ENCODE peak calls at places on chromosomes 12 and 14, in five cellular contexts. One of them, this sample, is unnamed.

GRCh38 chr12:101552277-101552676 is 42.5 kb upstream of the MYBPC1 start:
- DNase-seq in HepG2: no peak
- DNase-seq in K562: no peak
- DNase-seq in GM12878: no peak
- DNase-seq in H1: no peak
- DNase-seq in this sample: no peak

GRCh38 chr12:109626378-109627115 is 53.0 kb downstream of the MVK start:
- DNase-seq in K562: no peak
- DNase-seq in H1: no peak
- DNase-seq in HepG2: no peak
- DNase-seq in GM12878: no peak
- DNase-seq in this sample: no peak

GRCh38 chr12:46959484-46959883 is 119.9 kb upstream of the PCED1B start:
- DNase-seq in K562: no peak
- DNase-seq in GM12878: no peak
- DNase-seq in HepG2: no peak
- DNase-seq in H1: no peak
- DNase-seq in this sample: peak; percentile 65

GRCh38 chr14:62694075-62694474 is 351.2 kb downstream of the KCNH5 start:
- DNase-seq in K562: no peak
- DNase-seq in H1: no peak
- DNase-seq in GM12878: no peak
- DNase-seq in HepG2: no peak
- DNase-seq in this sample: no peak

GRCh38 chr12:128288896-128289295 is 21.9 kb downstream of the TMEM132C start:
- DNase-seq in K562: no peak
- DNase-seq in H1: no peak
- DNase-seq in GM12878: no peak
- DNase-seq in HepG2: no peak
- DNase-seq in this sample: no peak

GRCh38 chr14:95157987-95158712 is 821 bp upstream of the DICER1 start:
- DNase-seq in K562: peak; percentile 17
- DNase-seq in H1: no peak
- DNase-seq in GM12878: no peak
- DNase-seq in HepG2: peak; percentile 20
- DNase-seq in this sample: no peak

GRCh38 chr12:129520736-129521135 is 383.1 kb downstream of the TMEM132D start:
- DNase-seq in HepG2: no peak
- DNase-seq in GM12878: no peak
- DNase-seq in H1: no peak
- DNase-seq in K562: no peak
- DNase-seq in this sample: no peak

GRCh38 chr14:23174266-23174665 is 9.2 kb downstream of the SLC7A8 start:
- DNase-seq in H1: no peak
- DNase-seq in HepG2: no peak
- DNase-seq in K562: no peak
- DNase-seq in GM12878: no peak
- DNase-seq in this sample: no peak

GRCh38 chr14:67129768-67130167 is 59.5 kb upstream of the GARIN2 start:
- DNase-seq in HepG2: no peak
- DNase-seq in H1: no peak
- DNase-seq in GM12878: no peak
- DNase-seq in K562: no peak
- DNase-seq in this sample: no peak

GRCh38 chr14:93654599-93654998 is 133.7 kb downstream of the PRIMA1 start:
- DNase-seq in H1: no peak
- DNase-seq in K562: no peak
- DNase-seq in HepG2: no peak
- DNase-seq in GM12878: no peak
- DNase-seq in this sample: no peak

GRCh38 chr14:81940636-81941035 is 407.0 kb upstream of the SEL1L start:
- DNase-seq in K562: no peak
- DNase-seq in H1: no peak
- DNase-seq in HepG2: no peak
- DNase-seq in GM12878: no peak
- DNase-seq in this sample: no peak

GRCh38 chr14:105817971-105818711 is 291.8 kb downstream of the TMEM121 start:
- DNase-seq in GM12878: peak; percentile 71
- DNase-seq in HepG2: no peak
- DNase-seq in H1: no peak
- DNase-seq in K562: no peak
- DNase-seq in this sample: no peak

GRCh38 chr12:46473634-46474201 is 101.1 kb upstream of the SLC38A2 start:
- DNase-seq in HepG2: peak; percentile 95
- DNase-seq in H1: no peak
- DNase-seq in K562: no peak
- DNase-seq in GM12878: peak; percentile 51
- DNase-seq in this sample: peak; percentile 87

GRCh38 chr14:51604078-51604477 is 47.6 kb upstream of the FRMD6 start:
- DNase-seq in K562: no peak
- DNase-seq in HepG2: no peak
- DNase-seq in GM12878: no peak
- DNase-seq in H1: no peak
- DNase-seq in this sample: no peak

GRCh38 chr14:59576332-59577294 is at the start of gene CCDC175:
- DNase-seq in K562: peak; percentile 82
- DNase-seq in H1: peak; percentile 93
- DNase-seq in GM12878: peak; percentile 7
- DNase-seq in HepG2: peak; percentile 66
- DNase-seq in this sample: peak; percentile 60

GRCh38 chr14:96083667-96084320 is 44.6 kb downstream of the C14orf132 start:
- DNase-seq in K562: no peak
- DNase-seq in GM12878: no peak
- DNase-seq in H1: no peak
- DNase-seq in HepG2: no peak
- DNase-seq in this sample: no peak

GRCh38 chr14:51726166-51726899 is 74.6 kb downstream of the FRMD6 start:
- DNase-seq in HepG2: no peak
- DNase-seq in GM12878: no peak
- DNase-seq in K562: no peak
- DNase-seq in H1: no peak
- DNase-seq in this sample: no peak

GRCh38 chr14:81234268-81234667 is 13.5 kb upstream of the GTF2A1 start:
- DNase-seq in GM12878: no peak
- DNase-seq in H1: no peak
- DNase-seq in K562: no peak
- DNase-seq in HepG2: peak; percentile 12
- DNase-seq in this sample: no peak

GRCh38 chr12:13171921-13172859 is 24.3 kb upstream of the EMP1 start:
- DNase-seq in GM12878: no peak
- DNase-seq in K562: no peak
- DNase-seq in HepG2: no peak
- DNase-seq in H1: peak; percentile 35
- DNase-seq in this sample: no peak

GRCh38 chr14:81310606-81311005 is 89.5 kb downstream of the STON2 start:
- DNase-seq in H1: no peak
- DNase-seq in GM12878: no peak
- DNase-seq in K562: no peak
- DNase-seq in HepG2: no peak
- DNase-seq in this sample: no peak

GRCh38 chr14:96683575-96684289 is 113.5 kb upstream of the VRK1 start:
- DNase-seq in HepG2: no peak
- DNase-seq in GM12878: no peak
- DNase-seq in H1: no peak
- DNase-seq in K562: no peak
- DNase-seq in this sample: no peak

GRCh38 chr14:38197001-38197760 is 10.5 kb upstream of the SSTR1 start:
- DNase-seq in H1: no peak
- DNase-seq in K562: no peak
- DNase-seq in HepG2: no peak
- DNase-seq in GM12878: no peak
- DNase-seq in this sample: no peak

GRCh38 chr14:80519002-80519401 is 307.7 kb upstream of the DIO2 start:
- DNase-seq in GM12878: no peak
- DNase-seq in H1: no peak
- DNase-seq in K562: no peak
- DNase-seq in HepG2: no peak
- DNase-seq in this sample: no peak

GRCh38 chr12:15852383-15852782 is 29.8 kb upstream of the STRAP start:
- DNase-seq in HepG2: no peak
- DNase-seq in GM12878: no peak
- DNase-seq in K562: no peak
- DNase-seq in H1: no peak
- DNase-seq in this sample: no peak

GRCh38 chr14:94598816-94599655 is 13.2 kb upstream of the SERPINA3 start:
- DNase-seq in H1: no peak
- DNase-seq in GM12878: no peak
- DNase-seq in K562: no peak
- DNase-seq in HepG2: peak; percentile 100
- DNase-seq in this sample: peak; percentile 96

GRCh38 chr14:79629372-79629771 is 581.9 kb downstream of the DIO2 start:
- DNase-seq in H1: no peak
- DNase-seq in GM12878: no peak
- DNase-seq in K562: no peak
- DNase-seq in HepG2: no peak
- DNase-seq in this sample: no peak

GRCh38 chr14:75675265-75675960 is 14.4 kb downstream of the TTLL5 start:
- DNase-seq in K562: no peak
- DNase-seq in H1: no peak
- DNase-seq in HepG2: no peak
- DNase-seq in GM12878: no peak
- DNase-seq in this sample: no peak
- TF ChIP-seq ZNF274 in K562: no peak
- TF ChIP-seq ZNF274 in H1: no peak
- TF ChIP-seq ZNF274 in HepG2: no peak
- TF ChIP-seq ZNF274 in GM12878: no peak
- TF ChIP-seq ZNF274 in this sample: no peak

GRCh38 chr14:54282849-54283248 is 114.0 kb upstream of the CDKN3 start:
- DNase-seq in GM12878: no peak
- DNase-seq in HepG2: no peak
- DNase-seq in H1: no peak
- DNase-seq in K562: no peak
- DNase-seq in this sample: no peak
- TF ChIP-seq CEBPB in GM12878: no peak
- TF ChIP-seq CEBPB in HepG2: no peak
- TF ChIP-seq CEBPB in H1: no peak
- TF ChIP-seq CEBPB in K562: no peak
- TF ChIP-seq CEBPB in this sample: no peak

GRCh38 chr12:116435984-116436383 is 123.2 kb upstream of the MAP1LC3B2 start:
- DNase-seq in H1: no peak
- DNase-seq in K562: no peak
- DNase-seq in GM12878: no peak
- DNase-seq in HepG2: no peak
- DNase-seq in this sample: no peak

GRCh38 chr12:116430911-116431565 is 128.1 kb upstream of the MAP1LC3B2 start:
- DNase-seq in GM12878: no peak
- DNase-seq in H1: no peak
- DNase-seq in K562: no peak
- DNase-seq in HepG2: no peak
- DNase-seq in this sample: no peak

GRCh38 chr12:116431677-116432300 is 127.4 kb upstream of the MAP1LC3B2 start:
- DNase-seq in HepG2: no peak
- DNase-seq in K562: no peak
- DNase-seq in GM12878: no peak
- DNase-seq in H1: no peak
- DNase-seq in this sample: no peak

GRCh38 chr12:116434155-116435065 is 124.8 kb upstream of the MAP1LC3B2 start:
- DNase-seq in HepG2: no peak
- DNase-seq in GM12878: no peak
- DNase-seq in K562: peak; percentile 32
- DNase-seq in H1: peak; percentile 61
- DNase-seq in this sample: peak; percentile 91

GRCh38 chr12:116432321-116432750 is 126.8 kb upstream of the MAP1LC3B2 start:
- DNase-seq in K562: no peak
- DNase-seq in H1: no peak
- DNase-seq in HepG2: no peak
- DNase-seq in GM12878: no peak
- DNase-seq in this sample: no peak
- TF ChIP-seq ZNF274 in K562: no peak
- TF ChIP-seq ZNF274 in H1: no peak
- TF ChIP-seq ZNF274 in HepG2: no peak
- TF ChIP-seq ZNF274 in GM12878: no peak
- TF ChIP-seq ZNF274 in this sample: no peak

DNA sequence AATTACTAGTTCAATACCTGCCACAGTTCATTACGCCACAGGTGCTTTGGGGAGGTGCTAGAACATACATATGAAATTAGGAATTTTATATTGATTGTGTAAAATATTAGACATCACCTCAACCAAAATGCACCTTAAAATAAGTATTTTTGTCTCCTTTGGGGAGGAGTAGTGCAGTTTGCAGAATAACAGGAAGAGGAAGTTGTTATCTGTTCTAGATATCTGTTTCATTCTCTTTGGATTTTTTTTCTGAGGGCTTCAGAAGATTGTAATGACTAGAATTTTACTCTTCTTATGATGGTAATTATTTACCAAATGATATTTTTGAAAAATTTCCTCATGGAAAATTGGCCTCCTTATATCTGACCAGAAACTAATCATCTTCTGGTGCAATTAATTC is 9.9 kb upstream of the GYS2 start:
- DNase-seq in H1: no peak
- DNase-seq in K562: no peak
- DNase-seq in HepG2: no peak
- DNase-seq in GM12878: no peak
- DNase-seq in this sample: no peak
- TF ChIP-seq CEBPB in H1: no peak
- TF ChIP-seq CEBPB in K562: no peak
- TF ChIP-seq CEBPB in HepG2: no peak
- TF ChIP-seq CEBPB in GM12878: no peak
- TF ChIP-seq CEBPB in this sample: no peak

GRCh38 chr12:52041032-52041431 is 10.2 kb upstream of the NR4A1 start:
- DNase-seq in GM12878: no peak
- DNase-seq in H1: no peak
- DNase-seq in K562: no peak
- DNase-seq in HepG2: no peak
- DNase-seq in this sample: no peak

GRCh38 chr12:52042706-52043385 is 8.4 kb upstream of the NR4A1 start:
- DNase-seq in H1: no peak
- DNase-seq in GM12878: no peak
- DNase-seq in K562: no peak
- DNase-seq in HepG2: no peak
- DNase-seq in this sample: no peak

GRCh38 chr12:52043386-52044212 is 7.6 kb upstream of the NR4A1 start:
- DNase-seq in HepG2: peak; percentile 52
- DNase-seq in H1: no peak
- DNase-seq in K562: no peak
- DNase-seq in GM12878: no peak
- DNase-seq in this sample: no peak

GRCh38 chr12:52044284-52044983 is 6.8 kb upstream of the NR4A1 start:
- DNase-seq in K562: no peak
- DNase-seq in GM12878: no peak
- DNase-seq in HepG2: no peak
- DNase-seq in H1: no peak
- DNase-seq in this sample: no peak

GRCh38 chr12:52041695-52042123 is 9.5 kb upstream of the NR4A1 start:
- DNase-seq in K562: peak; percentile 58
- DNase-seq in HepG2: no peak
- DNase-seq in GM12878: no peak
- DNase-seq in H1: no peak
- DNase-seq in this sample: no peak
- TF ChIP-seq ZNF274 in K562: no peak
- TF ChIP-seq ZNF274 in HepG2: no peak
- TF ChIP-seq ZNF274 in GM12878: no peak
- TF ChIP-seq ZNF274 in H1: no peak
- TF ChIP-seq ZNF274 in this sample: no peak

This sample was measured in HCT116.